ENCODE peak calls at places on chromosomes 6 and 20, in ten cellular contexts. S, T, Q, D, Y, A, U, L, R and C are unnamed samples.

GRCh38 chr6:29845405-29846006 is 17.9 kb downstream of the HLA-G start:
- DNase-seq in S (no peak), T (no peak), Q (no peak), D (no peak), Y (no peak), A (no peak), U (peak), L (peak), R (no peak), C (no peak)

GRCh38 chr20:63953764-63954429 is 2.3 kb downstream of the UCKL1 start:
- DNase-seq in S (no peak), T (no peak), Q (no peak), D (no peak), Y (no peak), A (no peak), U (no peak), L (no peak), R (no peak), C (no peak)

GRCh38 chr6:93418448-93419303 is 683 bp downstream of the EPHA7 start:
- DNase-seq in S (peak), T (no peak), Q (no peak), D (peak), Y (no peak), A (peak), U (no peak), L (no peak), R (no peak), C (peak)

GRCh38 chr20:50504231-50504823 is 5.9 kb upstream of the PTPN1 start:
- DNase-seq in S (no peak), T (no peak), Q (no peak), D (no peak), Y (no peak), A (no peak), U (no peak), L (no peak), R (no peak), C (no peak)

GRCh38 chr6:40268166-40268958 is 318.8 kb downstream of the LRFN2 start:
- DNase-seq in S (no peak), T (no peak), Q (no peak), D (no peak), Y (no peak), A (no peak), U (no peak), L (no peak), R (no peak), C (no peak)

GRCh38 chr20:47297746-47298145 is 58.8 kb downstream of the ZMYND8 start:
- DNase-seq in S (no peak), T (no peak), Q (no peak), D (no peak), Y (no peak), A (no peak), U (no peak), L (no peak), R (no peak), C (no peak)

GRCh38 chr20:63694596-63695418 is 1.6 kb upstream of the TNFRSF6B start:
- DNase-seq in S (peak), T (no peak), Q (no peak), D (no peak), Y (no peak), A (no peak), U (no peak), L (no peak), R (no peak), C (no peak)

GRCh38 chr6:161415302-161415855 is 141.5 kb upstream of the AGPAT4 start:
- DNase-seq in S (no peak), T (no peak), Q (no peak), D (no peak), Y (no peak), A (no peak), U (no peak), L (no peak), R (no peak), C (no peak)

GRCh38 chr20:62895539-62895938 is 30.8 kb downstream of the DIDO1 start:
- DNase-seq in S (no peak), T (no peak), Q (no peak), D (no peak), Y (no peak), A (no peak), U (no peak), L (no peak), R (no peak), C (no peak)

GRCh38 chr6:145814035-145814500 is 527 bp downstream of the FBXO30 start:
- DNase-seq in S (peak), T (no peak), Q (no peak), D (no peak), Y (no peak), A (peak), U (peak), L (peak), R (no peak), C (peak)

GRCh38 chr6:90578894-90579549 is 7.8 kb downstream of the MAP3K7 start:
- DNase-seq in S (no peak), T (no peak), Q (no peak), D (no peak), Y (no peak), A (no peak), U (no peak), L (no peak), R (no peak), C (no peak)

GRCh38 chr20:13022401-13023170 is 13.8 kb downstream of the SPTLC3 start:
- DNase-seq in S (no peak), T (no peak), Q (no peak), D (no peak), Y (no peak), A (no peak), U (peak), L (no peak), R (no peak), C (peak)

GRCh38 chr6:130843575-130844320 is 16.5 kb downstream of the SMLR1 start:
- DNase-seq in S (no peak), T (no peak), Q (no peak), D (no peak), Y (no peak), A (peak), U (peak), L (peak), R (no peak), C (peak)

GRCh38 chr6:170225852-170226417 is 64.9 kb downstream of the DLL1 start:
- DNase-seq in S (no peak), T (no peak), Q (no peak), D (peak), Y (no peak), A (no peak), U (peak), L (no peak), R (no peak), C (no peak)

GRCh38 chr6:42555477-42556457 is 8.1 kb upstream of the UBR2 start:
- DNase-seq in S (no peak), T (no peak), Q (no peak), D (no peak), Y (no peak), A (no peak), U (peak), L (no peak), R (no peak), C (no peak)

GRCh38 chr6:108844632-108845031 is 3.6 kb upstream of the ARMC2 start:
- DNase-seq in S (no peak), T (no peak), Q (no peak), D (no peak), Y (no peak), A (no peak), U (no peak), L (no peak), R (no peak), C (no peak)
- H3K27ac ChIP-seq in S (no peak), T (no peak), Q (no peak), D (no peak), Y (no peak), A (no peak), U (no peak), L (no peak), R (no peak), C (no peak)

GRCh38 chr6:37845026-37845911 is 25.7 kb downstream of the ZFAND3 start:
- DNase-seq in S (no peak), T (no peak), Q (no peak), D (no peak), Y (no peak), A (no peak), U (peak), L (no peak), R (peak), C (no peak)
- H3K27ac ChIP-seq in S (no peak), T (no peak), Q (no peak), D (no peak), Y (no peak), A (peak), U (no peak), L (no peak), R (no peak), C (no peak)

DNA sequence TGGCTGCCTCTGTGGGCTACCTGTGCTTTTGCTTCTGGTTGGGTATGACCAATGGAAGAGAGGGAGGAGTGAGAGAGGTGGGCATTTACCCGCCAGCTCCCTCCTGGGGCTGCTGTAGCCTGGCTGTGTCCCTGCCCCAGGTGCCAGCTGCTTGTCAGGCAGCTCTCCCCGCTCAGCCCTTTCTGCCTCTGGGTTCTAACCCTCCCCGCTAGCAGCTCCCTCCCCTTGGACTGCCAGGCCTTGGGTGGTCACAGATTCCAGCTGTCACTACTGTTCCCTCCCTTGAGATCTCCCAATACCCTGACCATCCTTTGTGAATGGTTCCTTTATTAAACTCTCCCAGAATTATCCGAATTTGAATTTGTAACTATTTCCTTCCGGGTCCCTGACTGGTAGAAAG is 95.5 kb upstream of the RNF24 start:
- DNase-seq in S (no peak), T (no peak), Q (no peak), D (no peak), Y (no peak), A (no peak), U (no peak), L (no peak), R (no peak), C (no peak)
- H3K27ac ChIP-seq in S (no peak), T (no peak), Q (no peak), D (no peak), Y (no peak), A (peak), U (no peak), L (no peak), R (no peak), C (no peak)

DNA sequence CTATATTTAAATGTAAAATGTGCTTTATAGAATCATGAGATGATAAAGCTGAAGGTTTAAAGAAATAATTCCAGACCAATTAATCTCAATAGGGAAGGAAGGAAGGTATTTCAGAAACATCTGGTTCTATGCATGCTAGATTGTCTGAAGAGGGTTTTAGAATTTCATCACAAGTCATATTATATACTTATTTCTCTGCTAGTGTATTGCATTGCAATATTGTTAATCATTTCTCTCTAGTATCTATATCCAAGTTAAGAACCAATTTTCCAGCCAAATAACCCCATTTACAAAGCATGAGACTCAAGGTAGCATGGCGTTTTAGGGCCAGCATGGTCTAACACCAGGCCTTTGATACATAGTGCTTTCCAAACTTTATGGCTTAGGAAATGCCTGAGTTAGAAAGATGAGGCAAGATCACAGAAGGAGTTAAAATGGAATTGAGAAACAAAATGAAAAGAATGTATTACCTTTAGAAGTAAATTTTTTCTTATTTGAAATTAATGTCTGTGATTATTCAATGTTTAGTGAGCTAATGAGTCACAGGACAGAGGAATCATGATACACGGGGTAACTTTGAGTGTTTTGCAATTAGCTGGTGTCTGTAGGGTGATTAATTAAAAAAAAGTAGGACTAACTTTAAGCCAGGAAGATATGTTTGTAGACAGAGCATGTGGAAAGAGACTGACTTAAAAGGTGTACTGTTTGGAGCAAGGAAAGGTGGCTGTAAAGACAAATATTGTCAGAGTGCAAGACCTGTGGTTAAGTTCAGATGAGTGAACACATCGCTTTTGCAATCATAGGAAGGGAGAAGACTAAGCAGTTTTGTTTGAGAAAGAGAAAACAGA is 1006.1 kb upstream of the CITED2 start:
- DNase-seq in S (no peak), T (no peak), Q (no peak), D (no peak), Y (no peak), A (no peak), U (peak), L (no peak), R (no peak), C (no peak)
- H3K27ac ChIP-seq in S (peak), T (no peak), Q (no peak), D (no peak), Y (no peak), A (no peak), U (no peak), L (no peak), R (no peak), C (no peak)

GRCh38 chr6:124963416-124964083 is 1.3 kb downstream of the RNF217 start:
- DNase-seq in S (no peak), T (no peak), Q (no peak), D (no peak), Y (no peak), A (no peak), U (no peak), L (no peak), R (no peak), C (no peak)
- H3K27ac ChIP-seq in S (peak), T (no peak), Q (no peak), D (peak), Y (peak), A (peak), U (peak), L (no peak), R (peak), C (peak)

GRCh38 chr6:142820336-142821016 is 124.5 kb downstream of the HIVEP2 start:
- DNase-seq in S (no peak), T (no peak), Q (no peak), D (no peak), Y (no peak), A (no peak), U (no peak), L (no peak), R (no peak), C (no peak)
- H3K27ac ChIP-seq in S (peak), T (peak), Q (no peak), D (peak), Y (peak), A (no peak), U (peak), L (peak), R (no peak), C (peak)

GRCh38 chr20:54690323-54690722 is 214.9 kb downstream of the DOK5 start:
- DNase-seq in S (no peak), T (no peak), Q (no peak), D (no peak), Y (no peak), A (no peak), U (no peak), L (no peak), R (no peak), C (no peak)
- H3K27ac ChIP-seq in S (no peak), T (no peak), Q (no peak), D (no peak), Y (no peak), A (no peak), U (no peak), L (no peak), R (no peak), C (no peak)

GRCh38 chr6:116392158-116393032 is 21.6 kb downstream of the DSE start:
- DNase-seq in S (no peak), T (no peak), Q (no peak), D (no peak), Y (no peak), A (no peak), U (peak), L (no peak), R (no peak), C (peak)
- H3K27ac ChIP-seq in S (no peak), T (no peak), Q (no peak), D (peak), Y (peak), A (no peak), U (no peak), L (peak), R (no peak), C (peak)